ENCODE peak calls at places on chromosomes 4 and X, in five cellular contexts. D, E, J, F and T are unnamed samples.

GRCh38 chrX:1283750-1284149 is 15.1 kb downstream of the CSF2RA start:
- DNase-seq in E (no peak), J (no peak), F (no peak), D (no peak), T (no peak)

GRCh38 chr4:39476181-39476873 is 17.5 kb downstream of the LIAS start:
- DNase-seq in D (no peak), E (peak), J (no peak), F (no peak), T (no peak)

GRCh38 chr4:157014621-157015591 is 43.3 kb upstream of the PDGFC start:
- DNase-seq in E (peak), D (no peak), F (no peak), J (no peak), T (no peak)

GRCh38 chrX:134388161-134389109 is 71.5 kb upstream of the HPRT1 start:
- DNase-seq in D (no peak), J (no peak), F (no peak), E (no peak), T (peak)

GRCh38 chr4:185480016-185480732 is 8.6 kb upstream of the CCDC110 start:
- DNase-seq in D (no peak), J (no peak), F (no peak), E (no peak), T (no peak)

GRCh38 chrX:140425712-140426395 is 79.0 kb downstream of the SOX3 start:
- DNase-seq in D (no peak), E (no peak), J (no peak), F (no peak), T (no peak)

GRCh38 chr4:104465201-104465600 is 29.5 kb downstream of the CXXC4 start:
- DNase-seq in E (no peak), F (no peak), J (no peak), D (no peak), T (no peak)

GRCh38 chr4:52868138-52868537 is 6.0 kb downstream of the RASL11B start:
- DNase-seq in D (peak), J (no peak), E (no peak), F (no peak), T (peak)

GRCh38 chrX:132576945-132577344 is 88.1 kb upstream of the MBNL3 start:
- DNase-seq in F (no peak), D (no peak), J (no peak), E (no peak), T (no peak)

GRCh38 chr4:146379744-146380143 is 142.0 kb downstream of the SLC10A7 start:
- DNase-seq in F (no peak), D (no peak), J (no peak), E (peak), T (no peak)

GRCh38 chrX:133796282-133796681 is 189.1 kb downstream of the GPC3 start:
- DNase-seq in E (no peak), D (no peak), F (no peak), J (no peak), T (no peak)

GRCh38 chrX:151830911-151831310 is 81.8 kb upstream of the MAGEA4 start:
- DNase-seq in J (no peak), D (no peak), E (no peak), F (no peak), T (no peak)

GRCh38 chr4:139582044-139582443 is 26.0 kb upstream of the SETD7 start:
- DNase-seq in J (no peak), F (no peak), E (peak), D (no peak), T (no peak)

GRCh38 chrX:104195489-104196084 is 29.3 kb downstream of the FAM199X start:
- DNase-seq in J (peak), F (no peak), E (peak), D (no peak), T (no peak)

GRCh38 chr4:2261110-2261852 is 628 bp downstream of the MXD4 start:
- DNase-seq in E (peak), J (peak), D (peak), F (peak), T (peak)

GRCh38 chrX:13857804-13858203 is 40.9 kb upstream of the GPM6B start:
- DNase-seq in D (no peak), E (no peak), F (no peak), J (no peak), T (no peak)

GRCh38 chr4:119559044-119559647 is 69.5 kb downstream of the PDE5A start:
- DNase-seq in F (no peak), E (peak), D (no peak), J (no peak), T (no peak)

GRCh38 chrX:46572295-46572936 is 1.1 kb upstream of the CHST7 start:
- DNase-seq in D (no peak), F (no peak), J (no peak), E (no peak), T (no peak)

GRCh38 chr4:126956192-126956897 is 676.4 kb upstream of the INTU start:
- DNase-seq in D (no peak), F (no peak), E (no peak), J (no peak), T (no peak)

GRCh38 chr4:165844151-165844550 is 28.9 kb upstream of the TLL1 start:
- DNase-seq in F (no peak), J (no peak), E (no peak), D (no peak), T (no peak)

GRCh38 chr4:165842684-165843083 is 30.4 kb upstream of the TLL1 start:
- DNase-seq in D (no peak), J (no peak), E (no peak), F (no peak), T (no peak)

GRCh38 chr4:165838575-165838974 is 34.5 kb upstream of the TLL1 start:
- DNase-seq in D (no peak), J (no peak), E (no peak), F (no peak), T (no peak)

GRCh38 chr4:165834116-165834515 is 38.9 kb upstream of the TLL1 start:
- DNase-seq in J (no peak), D (no peak), E (no peak), F (no peak), T (no peak)

DNA sequence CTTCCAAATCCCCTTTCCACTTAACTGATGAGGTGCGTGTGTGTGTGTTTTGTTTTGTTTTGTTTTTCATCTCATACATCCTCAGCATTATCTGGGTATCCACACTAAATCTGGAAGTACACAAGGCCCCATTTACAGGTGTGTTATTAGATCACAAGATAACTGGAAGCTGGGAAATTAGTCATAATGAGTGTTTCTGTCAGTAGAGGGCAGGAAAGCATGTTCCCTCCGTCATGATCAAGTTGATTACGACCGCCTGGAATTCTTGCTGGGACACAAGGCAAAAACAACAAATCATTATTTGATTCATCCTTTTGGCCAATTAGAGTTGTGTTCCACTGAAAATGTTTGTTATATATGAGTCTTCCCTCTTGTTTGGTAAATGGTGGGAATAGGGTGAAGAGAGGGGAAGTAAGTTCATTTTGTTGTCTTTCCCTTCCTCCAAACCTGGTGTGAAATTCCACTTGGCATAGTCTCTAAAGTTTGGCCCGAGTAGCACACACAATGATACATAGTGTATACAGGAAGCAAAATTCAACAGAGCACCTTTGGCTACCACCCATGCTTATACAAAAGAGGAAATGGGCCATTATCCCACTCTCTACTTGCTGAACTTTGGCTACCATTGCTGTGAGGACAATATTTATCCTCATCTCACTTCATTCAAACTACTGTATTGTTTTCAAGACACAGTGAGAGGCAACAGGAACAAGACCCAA is 33.3 kb upstream of the TLL1 start:
- DNase-seq in D (no peak), J (no peak), F (no peak), E (no peak), T (no peak)
- TF ChIP-seq CTCF in D (no peak), J (no peak), F (no peak), E (no peak), T (no peak)

GRCh38 chr4:6732441-6733357 is 16.7 kb downstream of the BLOC1S4 start:
- DNase-seq in F (no peak), E (peak), D (peak), J (peak), T (peak)
- H3K27ac ChIP-seq in F (no peak), E (peak), D (peak), J (no peak), T (no peak)

GRCh38 chrX:49286581-49286980 is 16.9 kb upstream of the GAGE10 start:
- DNase-seq in F (no peak), J (no peak), D (no peak), E (no peak), T (no peak)

GRCh38 chrX:49286136-49286535 is 16.5 kb downstream of the PPP1R3F start:
- DNase-seq in D (no peak), E (no peak), J (no peak), F (no peak), T (no peak)

GRCh38 chrX:49278081-49278480 is 8.5 kb downstream of the PPP1R3F start:
- DNase-seq in E (no peak), F (no peak), D (no peak), J (no peak), T (no peak)

GRCh38 chrX:49284212-49284611 is 14.6 kb downstream of the PPP1R3F start:
- DNase-seq in J (no peak), E (no peak), F (no peak), D (no peak), T (no peak)

DNA sequence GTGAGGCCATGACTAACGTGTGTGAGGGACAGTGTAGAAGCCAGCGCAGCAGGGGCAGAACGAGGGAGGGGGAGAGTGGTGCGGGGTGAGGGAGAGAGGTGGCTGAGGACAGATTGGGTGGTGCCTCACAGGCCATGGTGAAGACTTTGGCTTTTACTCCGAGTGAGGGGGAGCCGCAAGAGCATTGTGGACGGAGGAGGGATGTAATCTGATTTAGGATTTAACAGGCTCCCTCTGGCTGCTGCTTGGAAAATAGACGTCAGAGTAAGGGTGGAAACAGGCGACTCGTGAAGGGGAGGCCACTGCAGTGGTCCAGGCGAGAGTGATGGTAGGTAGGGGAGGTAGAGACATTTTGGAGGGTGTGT is 13.0 kb downstream of the PPP1R3F start:
- DNase-seq in J (no peak), D (peak), E (peak), F (no peak), T (no peak)
- TF ChIP-seq CTCF in J (no peak), D (no peak), E (peak), F (no peak), T (no peak)

DNA sequence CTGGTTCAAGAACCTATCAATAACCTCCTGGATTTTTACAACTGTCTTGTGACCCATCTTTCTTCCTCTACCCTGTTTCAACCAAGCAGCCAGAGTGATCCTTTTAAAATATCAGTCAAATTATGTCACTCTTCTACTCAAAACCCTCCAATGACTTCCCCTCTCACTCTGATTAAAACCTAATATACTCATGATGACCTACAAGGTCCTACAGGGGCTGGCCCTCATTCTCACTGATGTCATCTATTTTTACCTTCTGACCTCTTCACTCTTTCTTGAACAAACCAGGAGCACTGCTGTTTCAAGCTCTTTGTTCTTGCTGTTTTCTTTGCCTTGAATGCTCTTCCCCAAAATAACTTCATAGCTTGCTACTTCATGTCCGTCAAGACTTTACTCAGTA is 48.5 kb downstream of the ARHGEF38 start:
- DNase-seq in J (no peak), E (no peak), D (no peak), F (no peak), T (no peak)
- H3K27ac ChIP-seq in J (no peak), E (no peak), D (no peak), F (no peak), T (no peak)

GRCh38 chr4:5658992-5659391 is 49.4 kb downstream of the EVC2 start:
- DNase-seq in F (no peak), D (no peak), J (no peak), E (no peak), T (no peak)

GRCh38 chr4:5656415-5656814 is 51.9 kb downstream of the EVC2 start:
- DNase-seq in E (no peak), F (no peak), J (no peak), D (no peak), T (no peak)

GRCh38 chr4:5662555-5662954 is 45.8 kb downstream of the EVC2 start:
- DNase-seq in D (no peak), F (no peak), E (no peak), J (no peak), T (no peak)

GRCh38 chr4:5661237-5661636 is 47.1 kb downstream of the EVC2 start:
- DNase-seq in J (no peak), F (no peak), E (no peak), D (no peak), T (no peak)

GRCh38 chr4:5660185-5660584 is 48.2 kb downstream of the EVC2 start:
- DNase-seq in J (no peak), E (peak), F (no peak), D (no peak), T (no peak)
- TF ChIP-seq CTCF in J (no peak), E (no peak), F (no peak), D (no peak), T (no peak)

GRCh38 chr4:169008478-169008877 is 1.6 kb downstream of the CBR4 start:
- DNase-seq in E (no peak), J (no peak), D (no peak), F (no peak), T (no peak)
- H3K27ac ChIP-seq in E (no peak), J (peak), D (no peak), F (no peak), T (peak)

GRCh38 chr4:7770675-7771050 is 169.0 kb downstream of the AFAP1 start:
- DNase-seq in E (no peak), F (no peak), J (no peak), D (no peak), T (no peak)
- TF ChIP-seq CTCF in E (no peak), F (no peak), J (no peak), D (no peak), T (no peak)

GRCh38 chrX:40171513-40172168 is 73.9 kb upstream of the BCOR start:
- DNase-seq in D (no peak), E (no peak), F (no peak), J (no peak), T (peak)
- H3K27ac ChIP-seq in D (peak), E (peak), F (peak), J (peak), T (peak)